ENCODE peak calls at places on chromosomes 4 and X, in five cellular contexts. P is uterus; U is SJCRH30; N is fibroblast of lung; K is CD4-positive, alpha-beta memory T cell. Y is an unnamed sample.
A peak's percentile ranks its signal among the peaks of the same experiment; 100 is the strongest.

GRCh38 chr4:137267024-137267423 is 265.3 kb downstream of the PCDH18 start:
- DNase-seq in P (no peak), U (no peak), K (no peak), N (peak; percentile 36), Y (no peak)

GRCh38 chr4:24915121-24915922 is 2.5 kb upstream of the CCDC149 start:
- DNase-seq in K (no peak), P (no peak), U (no peak), N (peak; percentile 12), Y (peak; percentile 21)

GRCh38 chr4:154039435-154040061 is 250.7 kb upstream of the SFRP2 start:
- DNase-seq in K (no peak), U (no peak), N (no peak), P (no peak), Y (no peak)

GRCh38 chrX:72620550-72621145 is 48.0 kb upstream of the HDAC8 start:
- DNase-seq in P (peak; percentile 72), K (no peak), N (peak; percentile 91), U (peak; percentile 9), Y (peak; percentile 75)

GRCh38 chrX:31480696-31481095 is 408.9 kb upstream of the FTHL17 start:
- DNase-seq in U (no peak), K (no peak), P (no peak), N (no peak), Y (no peak)

GRCh38 chrX:23952984-23953907 is 45.4 kb downstream of the CXorf58 start:
- DNase-seq in P (no peak), N (no peak), K (peak; percentile 59), U (no peak), Y (no peak)

GRCh38 chr4:150768492-150768891 is 186.5 kb downstream of the MAB21L2 start:
- DNase-seq in U (no peak), P (no peak), K (no peak), N (no peak), Y (no peak)

GRCh38 chr4:8114456-8115202 is 44.0 kb downstream of the ABLIM2 start:
- DNase-seq in K (no peak), N (no peak), P (no peak), U (no peak), Y (no peak)

GRCh38 chr4:6342530-6343293 is 73.1 kb downstream of the WFS1 start:
- DNase-seq in P (peak; percentile 54), U (no peak), N (peak; percentile 29), K (no peak), Y (peak; percentile 67)

GRCh38 chr4:7850489-7850888 is 89.2 kb downstream of the AFAP1 start:
- DNase-seq in K (no peak), P (no peak), N (no peak), U (no peak), Y (no peak)

GRCh38 chr4:25123236-25123635 is 37.0 kb downstream of the SEPSECS start:
- DNase-seq in K (no peak), U (no peak), P (no peak), N (no peak), Y (no peak)

GRCh38 chr4:20456416-20456815 is 204.7 kb downstream of the SLIT2 start:
- DNase-seq in N (no peak), U (no peak), P (no peak), K (no peak), Y (no peak)

GRCh38 chr4:109735566-109736454 is 5.9 kb upstream of the PLA2G12A start:
- DNase-seq in N (no peak), P (no peak), K (no peak), U (no peak), Y (peak; percentile 19)

GRCh38 chr4:153535735-153536494 is 69.8 kb downstream of the TMEM131L start:
- DNase-seq in U (no peak), K (no peak), N (peak; percentile 21), P (no peak), Y (no peak)

GRCh38 chrX:15359701-15360100 is 24.4 kb upstream of the PIGA start:
- DNase-seq in P (no peak), N (peak; percentile 38), U (no peak), K (no peak), Y (no peak)

GRCh38 chrX:15356444-15356843 is 21.1 kb upstream of the PIGA start:
- DNase-seq in P (no peak), N (peak; percentile 89), K (no peak), U (no peak), Y (no peak)

GRCh38 chrX:15358533-15358932 is 23.2 kb upstream of the PIGA start:
- DNase-seq in N (no peak), K (no peak), P (no peak), U (no peak), Y (no peak)
- H3K4me3 ChIP-seq in N (no peak overlapping the region), K (no peak overlapping the region), P (no peak overlapping the region), U (no peak overlapping the region), Y (no peak overlapping the region)

GRCh38 chr4:70709551-70710080 is 12.1 kb upstream of the RUFY3 start:
- DNase-seq in U (no peak), N (no peak), K (no peak), P (no peak), Y (no peak)
- H3K4me1 ChIP-seq in U (peaks cover 6% of the 10 kb centered on the region), N (peaks cover 4% of the 10 kb centered on the region), K (peaks cover 44% of the 10 kb centered on the region), P (peaks cover 5% of the 10 kb centered on the region), Y (peaks cover 7% of the 10 kb centered on the region)

DNA sequence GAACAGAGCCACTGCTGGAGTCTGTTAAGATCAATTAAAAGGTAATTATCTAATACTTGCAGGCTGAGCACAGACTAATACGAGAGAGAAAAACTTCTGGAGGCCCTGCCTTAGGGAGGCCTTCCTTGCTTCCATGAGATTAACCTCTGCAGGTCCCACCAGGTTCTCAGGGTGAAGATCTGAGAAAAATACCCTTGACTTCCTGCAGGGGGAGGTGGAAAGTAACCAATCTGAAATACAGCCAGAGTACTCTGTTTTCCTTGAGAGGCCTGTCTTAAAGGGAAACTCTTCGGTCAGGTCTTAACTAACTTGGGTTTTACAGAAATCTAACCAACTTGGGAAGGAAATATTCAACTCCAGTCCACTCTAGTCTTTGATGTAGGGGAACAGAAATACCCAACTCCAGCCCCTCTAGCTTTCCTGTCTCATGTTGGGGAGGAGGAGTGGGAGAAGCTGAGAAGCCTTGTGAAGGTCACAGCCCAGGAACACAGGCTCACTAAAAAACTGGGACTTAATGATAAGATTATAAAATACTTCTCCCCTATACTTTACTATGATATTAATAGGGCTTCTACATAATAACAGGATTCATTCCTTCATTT is 77.1 kb downstream of the TBCK start:
- DNase-seq in U (peak; percentile 12), P (no peak), K (no peak), N (peak; percentile 39), Y (peak; percentile 21)
- H3K4me3 ChIP-seq in U (no peak overlapping the region), P (no peak overlapping the region), K (no peak overlapping the region), N (no peak overlapping the region), Y (no peak overlapping the region)

DNA sequence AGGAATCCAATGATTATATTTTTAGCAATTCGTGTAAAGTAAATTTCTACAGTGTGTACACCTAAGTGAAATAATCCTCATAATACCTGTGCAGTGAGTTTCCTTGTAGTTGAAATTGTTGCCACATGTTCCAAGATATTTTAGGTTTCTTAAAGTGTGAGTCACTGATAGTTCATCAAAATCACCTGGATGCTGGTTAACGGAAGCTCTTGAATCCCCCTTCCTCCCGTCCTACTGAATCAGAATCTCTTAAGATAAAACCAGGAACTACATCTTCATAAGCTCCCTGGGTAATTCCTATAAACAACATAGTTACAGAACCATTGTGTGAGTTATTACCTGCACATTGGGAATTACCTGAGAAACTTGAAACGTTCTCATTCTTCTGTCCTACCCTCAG is 197.4 kb upstream of the HS3ST1 start:
- DNase-seq in K (no peak), U (no peak), N (no peak), P (no peak), Y (no peak)
- H3K4me1 ChIP-seq in K (no peaks in the 10 kb centered on the region), U (no peaks in the 10 kb centered on the region), N (no peaks in the 10 kb centered on the region), P (no peaks in the 10 kb centered on the region), Y (no peaks in the 10 kb centered on the region)

GRCh38 chr4:158523990-158524545 is 2.4 kb downstream of the RXFP1 start:
- DNase-seq in N (no peak), K (no peak), U (no peak), P (no peak), Y (no peak)

GRCh38 chr4:158519226-158519625 is 2.5 kb upstream of the RXFP1 start:
- DNase-seq in U (no peak), K (no peak), P (no peak), N (no peak), Y (no peak)

DNA sequence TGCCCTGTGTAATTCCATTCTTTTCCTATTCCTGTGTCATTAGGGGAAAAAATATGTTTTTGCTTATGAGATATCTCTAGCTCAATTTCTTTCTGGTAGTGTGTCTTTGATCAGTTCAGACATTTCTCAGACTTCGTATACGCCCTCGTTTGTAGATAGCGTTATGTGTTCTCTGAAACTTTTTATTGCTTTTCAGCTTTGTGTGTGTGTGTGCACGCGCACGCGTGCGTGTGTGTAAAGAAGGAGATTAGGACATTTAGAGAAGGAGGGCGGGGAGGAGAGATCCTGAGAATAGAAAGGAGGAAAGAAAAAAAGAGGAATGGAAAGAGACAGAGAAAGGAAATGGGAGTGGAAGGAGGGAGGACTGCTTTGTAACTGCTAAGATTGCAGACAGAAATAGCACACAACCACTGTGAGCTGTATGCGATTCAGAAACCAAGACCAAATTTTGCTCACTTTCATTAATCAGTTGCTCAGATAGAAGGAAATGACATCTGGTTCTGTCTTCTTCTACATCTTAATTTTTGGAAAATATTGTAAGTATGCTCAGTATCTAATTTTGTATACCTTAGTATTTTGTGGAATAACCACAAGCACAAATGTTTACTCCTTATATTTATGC is at the start of gene RXFP1:
- DNase-seq in N (no peak), K (no peak), U (no peak), P (no peak), Y (no peak)
- H3K4me3 ChIP-seq in N (no peak within 1 kb of the TSS), K (no peak within 1 kb of the TSS), U (no peak within 1 kb of the TSS), P (no peak within 1 kb of the TSS), Y (no peak within 1 kb of the TSS)

GRCh38 chrX:105634180-105634579 is 188.2 kb upstream of the NRK start:
- DNase-seq in N (no peak), K (no peak), P (no peak), U (no peak), Y (no peak)

GRCh38 chrX:105636667-105637066 is 185.7 kb upstream of the NRK start:
- DNase-seq in U (peak; percentile 36), K (no peak), P (no peak), N (peak; percentile 19), Y (no peak)

GRCh38 chrX:105635794-105636193 is 186.5 kb upstream of the NRK start:
- DNase-seq in K (no peak), N (no peak), P (no peak), U (no peak), Y (no peak)
- H3K4me1 ChIP-seq in K (no peaks in the 10 kb centered on the region), N (no peaks in the 10 kb centered on the region), P (no peaks in the 10 kb centered on the region), U (no peaks in the 10 kb centered on the region), Y (no peaks in the 10 kb centered on the region)